ENCODE peak calls at places on chromosomes 12 and 14, in seven cellular contexts. R, Y, H, E, C, G and K are unnamed samples.

GRCh38 chr12:131796411-131796736 is 31.8 kb upstream of the MMP17 start:
- DNase-seq in H (no peak), R (no peak), E (no peak), C (no peak), Y (no peak), G (no peak), K (no peak)

GRCh38 chr12:95218852-95219171 is 1.2 kb downstream of the VEZT start:
- DNase-seq in C (peak), E (no peak), Y (no peak), G (no peak), H (no peak), R (peak), K (peak)

GRCh38 chr12:38983117-38983571 is 77.8 kb upstream of the CPNE8 start:
- DNase-seq in R (no peak), E (no peak), G (no peak), Y (no peak), H (no peak), C (no peak), K (no peak)

GRCh38 chr12:98002887-98003493 is 512.4 kb upstream of the TMPO start:
- DNase-seq in C (peak), Y (no peak), G (no peak), R (peak), E (no peak), H (no peak), K (peak)

GRCh38 chr12:106645074-106645421 is 62.2 kb downstream of the RFX4 start:
- DNase-seq in R (no peak), G (no peak), H (peak), Y (no peak), E (no peak), C (peak), K (no peak)

GRCh38 chr12:130702966-130703732 is 12.9 kb downstream of the RIMBP2 start:
- DNase-seq in G (no peak), H (no peak), R (no peak), E (no peak), Y (no peak), C (no peak), K (no peak)

GRCh38 chr12:87995581-87996178 is 33.5 kb downstream of the C12orf50 start:
- DNase-seq in R (peak), G (no peak), Y (peak), E (peak), C (peak), H (peak), K (peak)

GRCh38 chr12:46450279-46450748 is 77.7 kb upstream of the SLC38A2 start:
- DNase-seq in R (no peak), G (no peak), H (peak), Y (no peak), E (peak), C (peak), K (no peak)

GRCh38 chr12:41965996-41966395 is 178.7 kb downstream of the GXYLT1 start:
- DNase-seq in H (no peak), R (no peak), G (no peak), C (peak), Y (no peak), E (no peak), K (no peak)

GRCh38 chr14:59415836-59416620 is 49.2 kb downstream of the GPR135 start:
- DNase-seq in H (no peak), G (no peak), C (no peak), R (no peak), Y (no peak), E (no peak), K (no peak)

GRCh38 chr14:34012978-34013713 is 62.3 kb upstream of the EGLN3 start:
- DNase-seq in G (peak), R (peak), H (no peak), Y (no peak), C (no peak), E (no peak), K (peak)

GRCh38 chr12:64733857-64734256 is 25.3 kb downstream of the GNS start:
- DNase-seq in H (peak), Y (peak), R (no peak), E (no peak), G (no peak), C (peak), K (no peak)

GRCh38 chr14:47917344-47917954 is 242.0 kb upstream of the MDGA2 start:
- DNase-seq in E (no peak), C (peak), G (no peak), Y (no peak), H (no peak), R (peak), K (peak)

GRCh38 chr14:54261283-54261682 is 135.5 kb upstream of the CDKN3 start:
- DNase-seq in E (no peak), R (no peak), C (no peak), H (no peak), G (no peak), Y (no peak), K (no peak)

GRCh38 chr12:12901158-12901791 is 9.9 kb downstream of the GPRC5A start:
- DNase-seq in G (no peak), C (peak), Y (no peak), H (peak), E (peak), R (no peak), K (no peak)

GRCh38 chr14:74502236-74503019 is 8.9 kb downstream of the ISCA2 start:
- DNase-seq in H (no peak), C (peak), G (no peak), E (no peak), R (no peak), Y (peak), K (peak)

GRCh38 chr14:90382491-90383125 is 14.2 kb upstream of the CALM1 start:
- DNase-seq in Y (no peak), H (peak), G (no peak), E (peak), R (no peak), C (peak), K (peak)

GRCh38 chr14:35531960-35532747 is 1.8 kb upstream of the INSM2 start:
- DNase-seq in H (no peak), R (no peak), Y (no peak), C (no peak), E (no peak), G (no peak), K (no peak)

GRCh38 chr12:18483723-18484325 is 222.5 kb downstream of the PIK3C2G start:
- DNase-seq in G (no peak), Y (no peak), H (no peak), C (no peak), E (no peak), R (no peak), K (no peak)

GRCh38 chr12:24014240-24014639 is 64.8 kb upstream of the SOX5 start:
- DNase-seq in C (no peak), R (no peak), G (no peak), Y (no peak), E (no peak), H (no peak), K (no peak)

GRCh38 chr14:24964048-24964447 is 85.9 kb downstream of the STXBP6 start:
- DNase-seq in R (no peak), G (no peak), Y (no peak), C (no peak), H (no peak), E (no peak), K (no peak)

GRCh38 chr12:91441996-91442395 is 259.4 kb upstream of the DCN start:
- DNase-seq in G (no peak), H (no peak), Y (no peak), E (no peak), C (no peak), R (no peak), K (no peak)

GRCh38 chr12:24109381-24110039 is 160.0 kb upstream of the SOX5 start:
- DNase-seq in C (peak), R (peak), G (peak), H (no peak), E (no peak), Y (no peak), K (peak)

GRCh38 chr12:45946435-45946834 is 43.9 kb downstream of the SCAF11 start:
- DNase-seq in Y (no peak), G (no peak), C (no peak), R (no peak), E (no peak), H (no peak), K (no peak)

GRCh38 chr12:96396914-96397313 is 3.3 kb downstream of the CDK17 start:
- DNase-seq in R (no peak), C (no peak), Y (no peak), G (no peak), E (no peak), H (no peak), K (no peak)

GRCh38 chr12:128820723-128821432 is 2.9 kb downstream of the SLC15A4 start:
- DNase-seq in H (no peak), G (no peak), R (peak), E (no peak), C (no peak), Y (no peak), K (peak)

GRCh38 chr12:64598831-64599230 is 11.5 kb upstream of the RASSF3 start:
- DNase-seq in E (no peak), R (no peak), G (no peak), Y (no peak), H (no peak), C (no peak), K (no peak)

GRCh38 chr12:42332301-42332894 is 6.4 kb downstream of the PPHLN1 start:
- DNase-seq in R (peak), Y (no peak), G (no peak), C (peak), H (no peak), E (peak), K (peak)

GRCh38 chr12:63302941-63303536 is 152.0 kb upstream of the AVPR1A start:
- DNase-seq in Y (no peak), C (no peak), R (no peak), E (no peak), H (no peak), G (no peak), K (no peak)

GRCh38 chr14:105091335-105092123 is 26.3 kb upstream of the GPR132 start:
- DNase-seq in G (no peak), H (no peak), E (peak), R (peak), Y (no peak), C (peak), K (peak)

DNA sequence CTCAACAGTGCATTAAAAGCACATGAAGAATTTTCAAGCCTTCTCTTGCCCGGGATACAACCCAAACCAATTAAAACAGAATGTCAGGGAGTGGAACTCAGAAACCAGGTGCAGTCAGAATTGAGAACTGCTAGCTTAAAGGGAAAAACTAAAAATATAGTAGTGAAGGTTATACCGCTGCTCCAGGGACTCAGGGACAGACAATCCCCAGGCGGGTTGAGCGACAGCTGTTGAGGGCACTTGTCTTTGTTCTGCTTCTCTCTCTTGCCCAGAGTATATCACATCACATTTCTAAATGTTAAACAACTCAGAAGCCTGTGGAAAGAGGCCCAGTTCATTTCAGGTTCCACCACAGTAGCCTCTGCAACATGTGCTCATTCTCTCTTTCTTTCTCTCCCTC is 93.1 kb downstream of the SLC5A8 start:
- DNase-seq in R (no peak), H (no peak), C (no peak), G (no peak), Y (no peak), E (no peak), K (no peak)
- TF ChIP-seq CTCF in R (no peak), H (no peak), C (no peak), G (no peak), Y (no peak), E (no peak), K (no peak)

GRCh38 chr14:50668008-50668851 is at the start of gene SAV1:
- DNase-seq in E (peak), H (peak), G (no peak), Y (peak), C (peak), R (peak), K (peak)
- TF ChIP-seq CTCF in E (peak), H (no peak), G (no peak), Y (no peak), C (no peak), R (no peak), K (no peak)

DNA sequence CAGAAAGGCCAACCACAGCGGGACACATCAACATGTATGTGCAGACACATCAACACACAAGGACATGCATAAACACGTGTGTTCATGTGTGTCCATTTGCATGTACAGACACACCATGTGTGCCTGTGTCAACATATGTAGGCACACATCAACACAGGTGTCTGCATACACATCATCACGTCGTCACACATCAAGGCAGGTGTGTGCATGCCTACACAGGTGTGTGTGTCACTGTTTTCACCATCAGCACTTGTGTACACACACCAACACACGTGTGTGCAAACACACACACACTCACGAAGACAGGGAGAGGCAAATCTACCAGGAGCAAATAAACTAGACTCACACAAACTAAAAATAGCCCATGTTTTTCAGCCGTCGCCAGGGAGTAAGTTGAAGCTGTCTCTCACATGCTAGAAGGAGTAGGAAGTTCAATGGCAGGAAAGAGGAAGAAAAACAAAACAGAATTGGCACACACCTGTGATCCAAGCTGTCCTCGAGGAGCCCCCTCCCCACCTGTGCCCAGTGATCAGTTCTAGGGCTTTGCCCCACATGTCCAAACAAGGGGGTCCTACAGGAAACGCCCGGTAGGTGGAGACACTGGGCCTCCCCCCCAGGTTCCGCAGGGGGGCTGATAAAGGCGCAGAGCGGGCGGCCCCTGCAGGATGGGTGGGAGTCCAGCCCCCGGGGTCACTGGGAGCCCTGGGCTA is 7.4 kb downstream of the SCARB1 start:
- DNase-seq in E (no peak), Y (no peak), R (peak), C (no peak), G (no peak), H (no peak), K (peak)
- TF ChIP-seq CTCF in E (no peak), Y (no peak), R (peak), C (no peak), G (peak), H (peak), K (peak)

GRCh38 chr14:68894802-68895201 is 84.3 kb downstream of the ACTN1 start:
- DNase-seq in E (no peak), Y (no peak), R (no peak), C (no peak), H (no peak), G (no peak), K (no peak)

GRCh38 chr14:68894123-68894522 is 85.0 kb downstream of the ACTN1 start:
- DNase-seq in Y (no peak), G (no peak), R (no peak), H (no peak), C (no peak), E (no peak), K (no peak)

GRCh38 chr14:68895304-68895703 is 83.8 kb downstream of the ACTN1 start:
- DNase-seq in E (no peak), H (no peak), C (no peak), Y (no peak), R (no peak), G (no peak), K (no peak)

GRCh38 chr14:68897559-68898160 is 81.4 kb downstream of the ACTN1 start:
- DNase-seq in R (no peak), H (no peak), E (no peak), G (no peak), C (no peak), Y (no peak), K (no peak)

DNA sequence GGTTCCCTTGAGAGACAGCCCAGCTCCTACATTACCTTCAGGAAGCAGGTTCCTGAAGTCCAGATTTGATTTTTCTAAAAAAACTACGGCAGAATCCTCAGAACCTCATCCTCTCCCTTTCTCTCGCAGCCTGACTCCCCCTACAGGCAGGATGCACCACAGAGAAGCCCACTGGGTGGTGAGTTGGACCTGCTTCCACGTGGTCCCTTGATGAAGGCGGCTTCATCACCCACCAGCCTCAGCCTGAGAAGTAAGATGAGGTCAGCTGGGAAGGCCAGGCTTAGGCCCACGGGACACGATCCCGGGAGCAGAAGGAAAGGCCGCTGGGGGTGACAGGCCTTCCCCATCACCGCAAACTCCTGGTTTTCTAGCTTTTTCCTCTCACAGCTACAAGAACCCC is 83.0 kb downstream of the ACTN1 start:
- DNase-seq in G (no peak), R (no peak), Y (no peak), E (no peak), H (no peak), C (no peak), K (no peak)
- TF ChIP-seq CTCF in G (peak), R (no peak), Y (no peak), E (no peak), H (no peak), C (peak), K (no peak)

GRCh38 chr12:116615141-116615861 is 56.1 kb downstream of the MAP1LC3B2 start:
- DNase-seq in R (no peak), E (no peak), Y (no peak), G (no peak), H (no peak), C (no peak), K (no peak)
- TF ChIP-seq CTCF in R (no peak), E (no peak), Y (no peak), G (no peak), H (no peak), C (no peak), K (no peak)

GRCh38 chr12:89782807-89783206 is 74.2 kb upstream of the ATP2B1 start:
- DNase-seq in H (no peak), G (no peak), Y (no peak), R (no peak), C (peak), E (no peak), K (no peak)
- TF ChIP-seq CTCF in H (no peak), G (no peak), Y (no peak), R (no peak), C (no peak), E (no peak), K (no peak)

GRCh38 chr12:104895405-104895804 is 62.7 kb downstream of the SLC41A2 start:
- DNase-seq in C (peak), Y (no peak), E (no peak), H (no peak), R (no peak), G (no peak), K (no peak)

GRCh38 chr12:104896710-104897109 is 61.4 kb downstream of the SLC41A2 start:
- DNase-seq in E (no peak), Y (no peak), G (no peak), C (no peak), R (no peak), H (no peak), K (no peak)

GRCh38 chr12:104890463-104891096 is 67.5 kb downstream of the SLC41A2 start:
- DNase-seq in H (no peak), R (no peak), C (no peak), E (no peak), G (no peak), Y (no peak), K (peak)

GRCh38 chr12:104902125-104902524 is 56.0 kb downstream of the SLC41A2 start:
- DNase-seq in C (no peak), E (no peak), Y (no peak), H (no peak), R (no peak), G (no peak), K (no peak)

DNA sequence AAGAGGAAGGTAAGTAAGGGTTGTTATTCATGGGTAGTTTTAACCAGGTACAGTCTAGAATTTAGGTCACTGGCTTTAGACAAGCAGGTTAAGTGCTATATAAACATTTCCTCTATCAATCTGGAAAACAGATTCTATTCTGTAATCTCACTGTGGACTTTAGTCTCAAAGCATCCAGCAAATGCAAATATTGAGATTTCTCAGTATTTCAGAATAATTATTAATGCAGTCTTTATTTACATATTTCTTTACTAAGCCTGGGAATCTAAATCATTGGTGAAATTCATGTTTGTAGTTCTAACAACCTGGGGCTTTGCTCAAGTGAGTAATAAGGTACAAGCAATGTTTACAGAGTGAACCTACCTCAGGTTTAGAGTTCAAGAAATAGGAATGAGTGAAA is 61.9 kb downstream of the SLC41A2 start:
- DNase-seq in C (peak), Y (no peak), H (no peak), E (no peak), R (no peak), G (no peak), K (no peak)
- TF ChIP-seq CTCF in C (no peak), Y (no peak), H (no peak), E (no peak), R (no peak), G (no peak), K (no peak)

DNA sequence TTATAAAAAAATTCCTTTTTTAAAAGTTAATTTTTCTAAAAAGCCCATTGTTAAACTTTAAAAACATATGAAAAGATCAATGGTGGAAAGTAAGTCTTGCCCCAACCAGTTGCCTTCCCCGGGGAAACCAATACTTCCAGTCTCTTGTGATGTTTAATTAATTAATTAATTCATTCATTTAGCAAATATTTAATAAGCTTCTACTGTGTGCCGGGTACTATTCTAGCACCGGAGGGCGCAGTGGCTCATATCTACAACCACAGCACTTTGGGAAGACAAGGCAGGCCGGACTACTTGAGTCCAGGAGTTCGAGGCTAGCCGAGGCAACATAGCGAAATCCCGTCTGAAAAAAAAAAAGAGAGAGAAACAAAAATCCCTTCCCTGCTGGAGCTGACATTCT is 87.4 kb downstream of the HECTD4 start:
- DNase-seq in C (peak), R (peak), H (no peak), G (no peak), E (no peak), Y (no peak), K (no peak)
- TF ChIP-seq CTCF in C (peak), R (no peak), H (no peak), G (peak), E (no peak), Y (no peak), K (no peak)